ENCODE peak calls at places on chromosomes 1 and 21, in ten cellular contexts. One of them, this sample, is unnamed.

GRCh38 chr1:209218986-209219385 is 364.5 kb upstream of the CAMK1G start:
- DNase-seq in cardiac fibroblast: no peak
- DNase-seq in AG10803: no peak
- DNase-seq in CD8-positive, alpha-beta T cell: no peak
- DNase-seq in WTC11: no peak
- DNase-seq in fibroblast of lung: no peak
- DNase-seq in mesothelial cell of epicardium: no peak
- DNase-seq in fibroblast of mammary gland: no peak
- DNase-seq in omental fat pad: no peak
- DNase-seq in lower lobe of right lung: no peak
- DNase-seq in this sample: no peak

GRCh38 chr21:36282568-36283230 is 37.3 kb upstream of the MORC3 start:
- DNase-seq in cardiac fibroblast: no peak
- DNase-seq in AG10803: peak
- DNase-seq in CD8-positive, alpha-beta T cell: no peak
- DNase-seq in WTC11: no peak
- DNase-seq in fibroblast of lung: peak
- DNase-seq in mesothelial cell of epicardium: no peak
- DNase-seq in fibroblast of mammary gland: peak
- DNase-seq in omental fat pad: no peak
- DNase-seq in lower lobe of right lung: no peak
- DNase-seq in this sample: no peak

GRCh38 chr1:214990619-214991018 is 91.9 kb upstream of the KCNK2 start:
- DNase-seq in cardiac fibroblast: peak
- DNase-seq in AG10803: peak
- DNase-seq in CD8-positive, alpha-beta T cell: no peak
- DNase-seq in WTC11: no peak
- DNase-seq in fibroblast of lung: peak
- DNase-seq in mesothelial cell of epicardium: no peak
- DNase-seq in fibroblast of mammary gland: peak
- DNase-seq in omental fat pad: no peak
- DNase-seq in lower lobe of right lung: no peak
- DNase-seq in this sample: no peak

GRCh38 chr1:95309031-95309459 is 75.0 kb downstream of the RWDD3 start:
- DNase-seq in cardiac fibroblast: peak
- DNase-seq in AG10803: peak
- DNase-seq in CD8-positive, alpha-beta T cell: no peak
- DNase-seq in WTC11: peak
- DNase-seq in fibroblast of lung: peak
- DNase-seq in mesothelial cell of epicardium: no peak
- DNase-seq in fibroblast of mammary gland: peak
- DNase-seq in omental fat pad: no peak
- DNase-seq in lower lobe of right lung: no peak
- DNase-seq in this sample: no peak

GRCh38 chr1:48693180-48693579 is 83.5 kb downstream of the BEND5 start:
- DNase-seq in cardiac fibroblast: no peak
- DNase-seq in AG10803: no peak
- DNase-seq in CD8-positive, alpha-beta T cell: no peak
- DNase-seq in WTC11: no peak
- DNase-seq in fibroblast of lung: no peak
- DNase-seq in mesothelial cell of epicardium: no peak
- DNase-seq in fibroblast of mammary gland: no peak
- DNase-seq in omental fat pad: no peak
- DNase-seq in lower lobe of right lung: no peak
- DNase-seq in this sample: no peak

GRCh38 chr1:202274611-202275010 is 67.1 kb downstream of the UBE2T start:
- DNase-seq in cardiac fibroblast: peak
- DNase-seq in AG10803: no peak
- DNase-seq in CD8-positive, alpha-beta T cell: peak
- DNase-seq in WTC11: peak
- DNase-seq in fibroblast of lung: no peak
- DNase-seq in mesothelial cell of epicardium: no peak
- DNase-seq in fibroblast of mammary gland: peak
- DNase-seq in omental fat pad: no peak
- DNase-seq in lower lobe of right lung: no peak
- DNase-seq in this sample: no peak

GRCh38 chr1:14403961-14404645 is 194.4 kb upstream of the KAZN start:
- DNase-seq in cardiac fibroblast: no peak
- DNase-seq in AG10803: no peak
- DNase-seq in CD8-positive, alpha-beta T cell: no peak
- DNase-seq in WTC11: no peak
- DNase-seq in fibroblast of lung: no peak
- DNase-seq in mesothelial cell of epicardium: no peak
- DNase-seq in fibroblast of mammary gland: no peak
- DNase-seq in omental fat pad: no peak
- DNase-seq in lower lobe of right lung: no peak
- DNase-seq in this sample: no peak

GRCh38 chr1:96048572-96048971 is 673.0 kb upstream of the PTBP2 start:
- DNase-seq in cardiac fibroblast: no peak
- DNase-seq in AG10803: no peak
- DNase-seq in CD8-positive, alpha-beta T cell: no peak
- DNase-seq in WTC11: no peak
- DNase-seq in fibroblast of lung: no peak
- DNase-seq in mesothelial cell of epicardium: no peak
- DNase-seq in fibroblast of mammary gland: no peak
- DNase-seq in omental fat pad: no peak
- DNase-seq in lower lobe of right lung: no peak
- DNase-seq in this sample: no peak

GRCh38 chr1:2088434-2088833 is 38.2 kb downstream of the PRKCZ start:
- DNase-seq in cardiac fibroblast: peak
- DNase-seq in AG10803: peak
- DNase-seq in CD8-positive, alpha-beta T cell: no peak
- DNase-seq in WTC11: no peak
- DNase-seq in fibroblast of lung: peak
- DNase-seq in mesothelial cell of epicardium: no peak
- DNase-seq in fibroblast of mammary gland: peak
- DNase-seq in omental fat pad: no peak
- DNase-seq in lower lobe of right lung: no peak
- DNase-seq in this sample: no peak

GRCh38 chr1:176222196-176222595 is 15.1 kb upstream of the COP1 start:
- DNase-seq in cardiac fibroblast: no peak
- DNase-seq in AG10803: no peak
- DNase-seq in CD8-positive, alpha-beta T cell: no peak
- DNase-seq in WTC11: no peak
- DNase-seq in fibroblast of lung: no peak
- DNase-seq in mesothelial cell of epicardium: no peak
- DNase-seq in fibroblast of mammary gland: peak
- DNase-seq in omental fat pad: no peak
- DNase-seq in lower lobe of right lung: no peak
- DNase-seq in this sample: no peak

GRCh38 chr1:212454741-212455140 is 22.0 kb downstream of the NENF start:
- DNase-seq in cardiac fibroblast: no peak
- DNase-seq in AG10803: no peak
- DNase-seq in CD8-positive, alpha-beta T cell: no peak
- DNase-seq in WTC11: no peak
- DNase-seq in fibroblast of lung: no peak
- DNase-seq in mesothelial cell of epicardium: no peak
- DNase-seq in fibroblast of mammary gland: no peak
- DNase-seq in omental fat pad: no peak
- DNase-seq in lower lobe of right lung: no peak
- DNase-seq in this sample: no peak

GRCh38 chr1:212455406-212456165 is 22.9 kb downstream of the NENF start:
- DNase-seq in cardiac fibroblast: peak
- DNase-seq in AG10803: peak
- DNase-seq in CD8-positive, alpha-beta T cell: peak
- DNase-seq in WTC11: peak
- DNase-seq in fibroblast of lung: peak
- DNase-seq in mesothelial cell of epicardium: peak
- DNase-seq in fibroblast of mammary gland: peak
- DNase-seq in omental fat pad: peak
- DNase-seq in lower lobe of right lung: peak
- DNase-seq in this sample: peak

GRCh38 chr1:212458817-212459216 is 26.1 kb downstream of the NENF start:
- DNase-seq in cardiac fibroblast: no peak
- DNase-seq in AG10803: no peak
- DNase-seq in CD8-positive, alpha-beta T cell: no peak
- DNase-seq in WTC11: no peak
- DNase-seq in fibroblast of lung: no peak
- DNase-seq in mesothelial cell of epicardium: no peak
- DNase-seq in fibroblast of mammary gland: no peak
- DNase-seq in omental fat pad: no peak
- DNase-seq in lower lobe of right lung: no peak
- DNase-seq in this sample: no peak

GRCh38 chr1:212457740-212458338 is 25.1 kb downstream of the NENF start:
- DNase-seq in cardiac fibroblast: peak
- DNase-seq in AG10803: no peak
- DNase-seq in CD8-positive, alpha-beta T cell: peak
- DNase-seq in WTC11: peak
- DNase-seq in fibroblast of lung: peak
- DNase-seq in mesothelial cell of epicardium: no peak
- DNase-seq in fibroblast of mammary gland: peak
- DNase-seq in omental fat pad: no peak
- DNase-seq in lower lobe of right lung: no peak
- DNase-seq in this sample: peak

GRCh38 chr1:212456166-212456528 is 23.4 kb downstream of the NENF start:
- DNase-seq in cardiac fibroblast: peak
- DNase-seq in AG10803: no peak
- DNase-seq in CD8-positive, alpha-beta T cell: no peak
- DNase-seq in WTC11: no peak
- DNase-seq in fibroblast of lung: no peak
- DNase-seq in mesothelial cell of epicardium: no peak
- DNase-seq in fibroblast of mammary gland: peak
- DNase-seq in omental fat pad: no peak
- DNase-seq in lower lobe of right lung: no peak
- DNase-seq in this sample: no peak
- TF ChIP-seq CTCF in cardiac fibroblast: no peak
- TF ChIP-seq CTCF in AG10803: no peak
- TF ChIP-seq CTCF in CD8-positive, alpha-beta T cell: peak
- TF ChIP-seq CTCF in WTC11: peak
- TF ChIP-seq CTCF in fibroblast of lung: no peak
- TF ChIP-seq CTCF in mesothelial cell of epicardium: peak
- TF ChIP-seq CTCF in fibroblast of mammary gland: no peak
- TF ChIP-seq CTCF in omental fat pad: no peak
- TF ChIP-seq CTCF in lower lobe of right lung: no peak
- TF ChIP-seq CTCF in this sample: no peak

GRCh38 chr1:167720965-167721616 is 691 bp upstream of the MPZL1 start:
- DNase-seq in cardiac fibroblast: peak
- DNase-seq in AG10803: peak
- DNase-seq in CD8-positive, alpha-beta T cell: no peak
- DNase-seq in WTC11: no peak
- DNase-seq in fibroblast of lung: peak
- DNase-seq in mesothelial cell of epicardium: no peak
- DNase-seq in fibroblast of mammary gland: peak
- DNase-seq in omental fat pad: no peak
- DNase-seq in lower lobe of right lung: peak
- DNase-seq in this sample: peak
- TF ChIP-seq CTCF in cardiac fibroblast: peak
- TF ChIP-seq CTCF in AG10803: peak
- TF ChIP-seq CTCF in CD8-positive, alpha-beta T cell: no peak
- TF ChIP-seq CTCF in WTC11: no peak
- TF ChIP-seq CTCF in fibroblast of lung: peak
- TF ChIP-seq CTCF in mesothelial cell of epicardium: no peak
- TF ChIP-seq CTCF in fibroblast of mammary gland: peak
- TF ChIP-seq CTCF in omental fat pad: no peak
- TF ChIP-seq CTCF in lower lobe of right lung: peak
- TF ChIP-seq CTCF in this sample: no peak

DNA sequence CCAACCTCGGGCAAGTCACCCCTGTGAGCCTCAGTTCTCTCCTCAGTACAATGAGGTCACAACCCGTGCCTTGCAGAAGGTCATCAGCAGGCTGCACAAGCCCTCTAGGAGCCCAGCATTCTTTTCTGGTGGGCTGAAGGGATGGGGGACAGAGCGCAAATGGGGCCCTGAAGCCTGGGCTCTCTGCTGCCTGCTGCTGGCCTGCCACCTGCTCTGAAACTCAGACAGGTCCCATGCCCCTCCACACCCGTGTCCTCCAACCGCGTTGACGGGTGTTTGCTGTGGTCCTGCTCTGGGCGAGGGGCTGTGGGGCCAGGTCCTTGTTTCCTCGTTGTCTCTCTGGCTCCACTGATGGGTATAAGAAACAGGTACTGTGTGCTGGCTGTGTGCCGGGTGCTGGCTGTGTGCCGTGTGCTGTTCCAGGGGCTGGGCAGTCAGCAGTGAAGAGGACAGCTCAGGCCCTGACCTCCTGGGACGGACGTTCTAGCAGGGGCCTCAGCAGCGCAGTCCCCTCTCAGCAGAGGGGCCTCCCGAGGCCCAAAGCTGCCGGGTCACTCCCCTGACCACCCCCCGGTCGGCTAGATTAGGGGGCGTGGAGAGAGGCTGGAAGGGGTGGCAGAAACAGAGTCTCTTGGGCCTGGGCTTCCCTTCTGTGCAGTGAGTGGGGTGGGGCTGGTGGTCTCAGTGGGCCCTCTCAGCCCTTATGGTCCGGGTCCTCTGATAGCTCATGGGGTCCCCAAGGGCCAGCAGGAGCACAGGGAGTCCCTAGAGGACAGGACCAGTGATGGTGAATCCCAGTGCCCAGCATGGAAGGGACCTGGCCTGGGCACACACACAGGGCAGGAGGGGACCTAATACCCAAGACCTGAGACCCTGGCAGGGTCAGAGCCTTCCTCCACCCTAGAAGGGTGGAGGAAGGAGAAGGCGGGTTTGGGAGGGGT is 42.1 kb downstream of the DMRTB1 start:
- DNase-seq in cardiac fibroblast: no peak
- DNase-seq in AG10803: no peak
- DNase-seq in CD8-positive, alpha-beta T cell: no peak
- DNase-seq in WTC11: no peak
- DNase-seq in fibroblast of lung: no peak
- DNase-seq in mesothelial cell of epicardium: no peak
- DNase-seq in fibroblast of mammary gland: no peak
- DNase-seq in omental fat pad: no peak
- DNase-seq in lower lobe of right lung: no peak
- DNase-seq in this sample: no peak
- TF ChIP-seq CTCF in cardiac fibroblast: no peak
- TF ChIP-seq CTCF in AG10803: no peak
- TF ChIP-seq CTCF in CD8-positive, alpha-beta T cell: no peak
- TF ChIP-seq CTCF in WTC11: no peak
- TF ChIP-seq CTCF in fibroblast of lung: no peak
- TF ChIP-seq CTCF in mesothelial cell of epicardium: no peak
- TF ChIP-seq CTCF in fibroblast of mammary gland: no peak
- TF ChIP-seq CTCF in omental fat pad: no peak
- TF ChIP-seq CTCF in lower lobe of right lung: no peak
- TF ChIP-seq CTCF in this sample: no peak

GRCh38 chr1:30571380-30571779 is 152.0 kb downstream of the MATN1 start:
- DNase-seq in cardiac fibroblast: no peak
- DNase-seq in AG10803: no peak
- DNase-seq in CD8-positive, alpha-beta T cell: no peak
- DNase-seq in WTC11: no peak
- DNase-seq in fibroblast of lung: no peak
- DNase-seq in mesothelial cell of epicardium: no peak
- DNase-seq in fibroblast of mammary gland: no peak
- DNase-seq in omental fat pad: no peak
- DNase-seq in lower lobe of right lung: no peak
- DNase-seq in this sample: no peak

GRCh38 chr1:30575066-30575465 is 148.3 kb downstream of the MATN1 start:
- DNase-seq in cardiac fibroblast: no peak
- DNase-seq in AG10803: no peak
- DNase-seq in CD8-positive, alpha-beta T cell: no peak
- DNase-seq in WTC11: no peak
- DNase-seq in fibroblast of lung: no peak
- DNase-seq in mesothelial cell of epicardium: no peak
- DNase-seq in fibroblast of mammary gland: no peak
- DNase-seq in omental fat pad: no peak
- DNase-seq in lower lobe of right lung: no peak
- DNase-seq in this sample: no peak

GRCh38 chr1:30569384-30569783 is 154.0 kb downstream of the MATN1 start:
- DNase-seq in cardiac fibroblast: no peak
- DNase-seq in AG10803: peak
- DNase-seq in CD8-positive, alpha-beta T cell: no peak
- DNase-seq in WTC11: no peak
- DNase-seq in fibroblast of lung: no peak
- DNase-seq in mesothelial cell of epicardium: no peak
- DNase-seq in fibroblast of mammary gland: no peak
- DNase-seq in omental fat pad: no peak
- DNase-seq in lower lobe of right lung: no peak
- DNase-seq in this sample: no peak

GRCh38 chr1:30572192-30572591 is 151.2 kb downstream of the MATN1 start:
- DNase-seq in cardiac fibroblast: no peak
- DNase-seq in AG10803: peak
- DNase-seq in CD8-positive, alpha-beta T cell: no peak
- DNase-seq in WTC11: no peak
- DNase-seq in fibroblast of lung: no peak
- DNase-seq in mesothelial cell of epicardium: no peak
- DNase-seq in fibroblast of mammary gland: no peak
- DNase-seq in omental fat pad: no peak
- DNase-seq in lower lobe of right lung: no peak
- DNase-seq in this sample: no peak
- TF ChIP-seq CTCF in cardiac fibroblast: no peak
- TF ChIP-seq CTCF in AG10803: peak
- TF ChIP-seq CTCF in CD8-positive, alpha-beta T cell: no peak
- TF ChIP-seq CTCF in WTC11: no peak
- TF ChIP-seq CTCF in fibroblast of lung: no peak
- TF ChIP-seq CTCF in mesothelial cell of epicardium: no peak
- TF ChIP-seq CTCF in fibroblast of mammary gland: no peak
- TF ChIP-seq CTCF in omental fat pad: no peak
- TF ChIP-seq CTCF in lower lobe of right lung: no peak
- TF ChIP-seq CTCF in this sample: no peak